ENCODE peak calls at places on chromosome 7, in six cellular contexts. K is astrocyte of the hippocampus; S is renal cortical epithelial cell; Y is NCI-H460; N is NB4; M is activated CD8-positive, alpha-beta T cell treated with anti-CD3 and anti-CD28 coated beads, Interleukin-2, amount 10 ng/mL, durations not matched to agents 7 days and 5 days. D is an unnamed sample.

GRCh38 chr7:44378744-44379143 is 53.4 kb upstream of the CAMK2B start:
- DNase-seq in N (no peak), S (peak), K (peak), Y (peak), M (no peak), D (peak)

GRCh38 chr7:64888901-64889685 is 14.0 kb upstream of the ZNF273 start:
- DNase-seq in M (no peak), N (peak), K (no peak), S (no peak), Y (no peak), D (peak)

GRCh38 chr7:151853896-151854807 is 22.8 kb downstream of the PRKAG2 start:
- DNase-seq in N (no peak), S (no peak), Y (no peak), K (no peak), M (no peak), D (no peak)

GRCh38 chr7:131107343-131108211 is 220.1 kb upstream of the MKLN1 start:
- DNase-seq in K (peak), Y (no peak), N (peak), S (peak), M (peak), D (peak)

GRCh38 chr7:27132214-27132613 is 1.7 kb upstream of the HOXA4 start:
- DNase-seq in K (no peak), N (no peak), Y (no peak), S (no peak), M (no peak), D (no peak)

GRCh38 chr7:81908220-81908619 is 138.4 kb upstream of the HGF start:
- DNase-seq in K (no peak), Y (no peak), S (no peak), M (no peak), N (no peak), D (no peak)

GRCh38 chr7:157662110-157662791 is 325.4 kb downstream of the DNAJB6 start:
- DNase-seq in M (no peak), S (no peak), K (no peak), Y (no peak), N (no peak), D (no peak)

GRCh38 chr7:149257146-149257545 is 4.8 kb upstream of the ZNF783 start:
- DNase-seq in M (no peak), Y (no peak), K (no peak), N (no peak), S (no peak), D (no peak)

GRCh38 chr7:142637240-142637639 is 112.0 kb upstream of the PRSS1 start:
- DNase-seq in S (no peak), M (no peak), N (no peak), Y (no peak), K (no peak), D (no peak)

GRCh38 chr7:27520828-27521790 is 141.6 kb downstream of the HIBADH start:
- DNase-seq in M (no peak), N (no peak), K (peak), S (no peak), Y (no peak), D (no peak)

D was measured in GM13976.